ENCODE peak calls at places on chromosomes 5 and 9, in four cellular contexts. B is breast epithelium; X is CD8-positive, alpha-beta memory T cell; F is AG04450. H is an unnamed sample.

GRCh38 chr5:7492371-7492770 is 96.4 kb downstream of the ADCY2 start:
- DNase-seq in F (no peak), B (no peak), X (no peak), H (no peak)

GRCh38 chr5:10149911-10150310 is 99.8 kb downstream of the ATPSCKMT start:
- DNase-seq in B (no peak), X (no peak), F (no peak), H (no peak)

GRCh38 chr5:127320032-127320945 is 29.7 kb downstream of the MEGF10 start:
- DNase-seq in F (no peak), X (no peak), B (no peak), H (no peak)

GRCh38 chr5:1021136-1021968 is 12.8 kb downstream of the NKD2 start:
- DNase-seq in F (no peak), B (no peak), X (no peak), H (no peak)

GRCh38 chr9:136052991-136053756 is 41.9 kb downstream of the NACC2 start:
- DNase-seq in X (no peak), F (no peak), B (no peak), H (no peak)

GRCh38 chr5:113489299-113489698 is 1.0 kb upstream of the MCC start:
- DNase-seq in B (no peak), F (peak), X (no peak), H (peak)

GRCh38 chr5:136435951-136436544 is 70.7 kb upstream of the TRPC7 start:
- DNase-seq in B (no peak), F (no peak), X (no peak), H (no peak)

GRCh38 chr5:116296335-116297072 is 211.7 kb downstream of the COMMD10 start:
- DNase-seq in B (no peak), X (no peak), F (no peak), H (no peak)

GRCh38 chr5:177511796-177512675 is 2.4 kb upstream of the DOK3 start:
- DNase-seq in F (no peak), B (no peak), X (no peak), H (no peak)

GRCh38 chr5:122192883-122193496 is 63.6 kb downstream of the ZNF474 start:
- DNase-seq in F (peak), B (no peak), X (no peak), H (no peak)

GRCh38 chr9:80146466-80146865 is 574.7 kb downstream of the TLE4 start:
- DNase-seq in F (no peak), X (no peak), B (no peak), H (no peak)

GRCh38 chr9:121075251-121076036 is 689 bp downstream of the CNTRL start:
- DNase-seq in X (no peak), B (no peak), F (no peak), H (no peak)

GRCh38 chr9:18238752-18239151 is 235.2 kb upstream of the ADAMTSL1 start:
- DNase-seq in F (no peak), X (no peak), B (no peak), H (peak)

GRCh38 chr9:92506184-92506857 is 24.0 kb upstream of the ASPN start:
- DNase-seq in F (peak), X (no peak), B (no peak), H (peak)

GRCh38 chr9:72478993-72479392 is 42.4 kb upstream of the TMC1 start:
- DNase-seq in X (no peak), F (no peak), B (no peak), H (no peak)

GRCh38 chr9:32486839-32487562 is 39.0 kb downstream of the RIGI start:
- DNase-seq in X (no peak), B (no peak), F (peak), H (no peak)

GRCh38 chr9:120868676-120869359 is 8.2 kb downstream of the PHF19 start:
- DNase-seq in B (peak), X (peak), F (peak), H (peak)

GRCh38 chr5:137679910-137680309 is 56.0 kb downstream of the KLHL3 start:
- DNase-seq in F (no peak), B (no peak), X (no peak), H (no peak)

GRCh38 chr9:133505901-133506652 is 18.7 kb downstream of the MYMK start:
- DNase-seq in F (no peak), B (no peak), X (no peak), H (no peak)

GRCh38 chr9:85212887-85213286 is 528.9 kb downstream of the AGTPBP1 start:
- DNase-seq in B (no peak), X (no peak), F (no peak), H (peak)

GRCh38 chr5:153618857-153619256 is 128.4 kb downstream of the GRIA1 start:
- DNase-seq in B (no peak), X (no peak), F (no peak), H (no peak)

GRCh38 chr5:139849942-139850341 is 54.3 kb downstream of the PSD2 start:
- DNase-seq in B (no peak), X (no peak), F (no peak), H (peak)

GRCh38 chr9:114140850-114141249 is 14.5 kb upstream of the COL27A1 start:
- DNase-seq in X (no peak), B (no peak), F (no peak), H (no peak)

GRCh38 chr5:5089895-5090649 is 50.1 kb upstream of the ADAMTS16 start:
- DNase-seq in X (no peak), B (no peak), F (no peak), H (peak)

GRCh38 chr9:2623046-2623865 is 1.7 kb downstream of the VLDLR start:
- DNase-seq in F (no peak), B (no peak), X (no peak), H (no peak)

GRCh38 chr9:32742296-32742695 is 41.0 kb upstream of the TMEM215 start:
- DNase-seq in X (no peak), B (no peak), F (no peak), H (peak)

GRCh38 chr9:108709922-108710321 is 145.9 kb downstream of the ACTL7B start:
- DNase-seq in F (no peak), B (no peak), X (no peak), H (no peak)

GRCh38 chr9:84271004-84271886 is 69.3 kb downstream of the SLC28A3 start:
- DNase-seq in F (peak), X (no peak), B (no peak), H (peak)

GRCh38 chr5:154945695-154946301 is 4.9 kb downstream of the MRPL22 start:
- DNase-seq in F (no peak), X (no peak), B (no peak), H (no peak)

GRCh38 chr9:132185164-132186009 is 23.5 kb downstream of the NTNG2 start:
- DNase-seq in X (no peak), B (no peak), F (no peak), H (no peak)

GRCh38 chr5:116084891-116085715 is at the start of gene COMMD10:
- DNase-seq in F (peak), B (peak), X (peak), H (peak)

GRCh38 chr9:121557581-121558422 is 58.2 kb upstream of the GGTA1 start:
- DNase-seq in F (peak), X (no peak), B (peak), H (peak)

GRCh38 chr9:129506892-129507291 is 114.0 kb downstream of the C9orf50 start:
- DNase-seq in B (no peak), X (no peak), F (no peak), H (no peak)

GRCh38 chr5:95043648-95044047 is 241.2 kb downstream of the MCTP1 start:
- DNase-seq in B (no peak), X (no peak), F (no peak), H (no peak)

GRCh38 chr9:131395027-131395744 is 1.3 kb downstream of the PRRC2B start:
- DNase-seq in X (peak), F (no peak), B (no peak), H (no peak)

GRCh38 chr5:54021413-54022155 is 288.8 kb downstream of the ARL15 start:
- DNase-seq in F (no peak), B (no peak), X (no peak), H (no peak)
- H3K27ac ChIP-seq in F (peak), B (no peak), X (no peak), H (no peak)

GRCh38 chr5:142208777-142209312 is 100.3 kb downstream of the NDFIP1 start:
- DNase-seq in X (no peak), F (no peak), B (no peak), H (no peak)
- H3K27ac ChIP-seq in X (no peak), F (no peak), B (no peak), H (no peak)

GRCh38 chr9:112493738-112494137 is 7.1 kb downstream of the KIAA1958 start:
- DNase-seq in F (no peak), B (no peak), X (no peak), H (no peak)
- H3K27ac ChIP-seq in F (no peak), B (no peak), X (no peak), H (no peak)

GRCh38 chr5:149409268-149409948 is 30.3 kb upstream of the IL17B start:
- DNase-seq in B (no peak), X (no peak), F (no peak), H (no peak)
- H3K27ac ChIP-seq in B (peak), X (no peak), F (peak), H (no peak)

GRCh38 chr5:134055015-134055414 is 50.2 kb upstream of the VDAC1 start:
- DNase-seq in B (no peak), X (no peak), F (no peak), H (no peak)

GRCh38 chr5:134051305-134051704 is 46.5 kb upstream of the VDAC1 start:
- DNase-seq in F (no peak), X (no peak), B (no peak), H (no peak)

GRCh38 chr5:134048864-134049263 is 44.1 kb upstream of the VDAC1 start:
- DNase-seq in X (no peak), B (no peak), F (no peak), H (no peak)

GRCh38 chr5:134053314-134053839 is 48.6 kb upstream of the VDAC1 start:
- DNase-seq in X (no peak), B (no peak), F (no peak), H (no peak)

GRCh38 chr5:134053840-134054338 is 49.1 kb upstream of the VDAC1 start:
- DNase-seq in X (no peak), B (no peak), F (no peak), H (peak)
- H3K27ac ChIP-seq in X (no peak), B (peak), F (no peak), H (no peak)

GRCh38 chr5:19920761-19921160 is 67.2 kb downstream of the CDH18 start:
- DNase-seq in X (no peak), F (no peak), B (no peak), H (peak)

DNA sequence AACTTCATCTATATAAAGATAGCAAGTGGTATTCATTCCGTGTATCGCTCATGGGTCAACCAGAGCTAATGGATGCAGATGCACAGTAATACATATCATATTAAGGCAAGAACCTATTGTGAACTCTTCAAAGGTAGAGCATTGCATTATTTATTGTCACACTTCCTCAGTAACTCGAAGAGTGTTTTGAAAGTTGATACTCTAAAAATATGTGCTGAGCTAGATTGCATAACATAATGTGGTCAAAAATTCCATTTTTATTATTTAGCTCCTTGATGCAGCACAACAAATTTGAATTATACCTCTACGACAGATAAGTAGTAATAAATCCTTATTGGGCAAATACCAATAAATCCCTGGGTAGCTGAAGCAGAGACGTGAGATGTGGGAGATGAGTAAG is 70.4 kb downstream of the CDH18 start:
- DNase-seq in F (no peak), B (no peak), X (no peak), H (no peak)
- H3K27ac ChIP-seq in F (no peak), B (no peak), X (no peak), H (no peak)

DNA sequence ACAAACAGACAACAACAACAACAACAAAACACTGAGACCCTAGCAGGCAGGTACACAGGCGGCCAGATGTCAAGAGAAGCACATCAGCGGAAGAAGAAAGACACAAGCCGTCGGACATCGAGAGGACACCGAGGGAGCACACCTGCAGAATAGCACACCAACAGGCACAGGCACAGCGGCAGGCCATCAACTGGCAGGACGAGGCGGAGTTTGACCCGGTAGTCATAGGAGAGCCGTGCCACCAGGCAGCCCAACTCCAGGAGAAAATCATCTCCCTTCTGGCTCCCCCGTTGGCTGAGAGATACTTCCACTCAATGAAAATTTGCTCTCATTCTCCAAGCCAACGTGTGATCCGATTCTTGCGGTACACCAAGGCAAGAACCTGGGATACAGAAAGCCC is 352.1 kb upstream of the IZUMO3 start:
- DNase-seq in B (no peak), F (no peak), X (no peak), H (no peak)
- H3K27ac ChIP-seq in B (no peak), F (no peak), X (no peak), H (no peak)

GRCh38 chr5:150502847-150503246 is 5.1 kb upstream of the NDST1 start:
- DNase-seq in X (no peak), B (no peak), F (no peak), H (no peak)
- H3K27ac ChIP-seq in X (no peak), B (peak), F (no peak), H (no peak)

GRCh38 chr9:34634551-34634945 is 3.0 kb downstream of the SIGMAR1 start:
- DNase-seq in X (no peak), F (no peak), B (no peak), H (no peak)

GRCh38 chr9:34635556-34635955 is 2.0 kb downstream of the SIGMAR1 start:
- DNase-seq in X (no peak), B (no peak), F (no peak), H (no peak)

GRCh38 chr9:34636791-34637355 is 714 bp downstream of the SIGMAR1 start:
- DNase-seq in X (no peak), F (no peak), B (no peak), H (no peak)

GRCh38 chr9:34637356-34638137 is at the start of gene SIGMAR1:
- DNase-seq in F (peak), X (peak), B (peak), H (peak)

DNA sequence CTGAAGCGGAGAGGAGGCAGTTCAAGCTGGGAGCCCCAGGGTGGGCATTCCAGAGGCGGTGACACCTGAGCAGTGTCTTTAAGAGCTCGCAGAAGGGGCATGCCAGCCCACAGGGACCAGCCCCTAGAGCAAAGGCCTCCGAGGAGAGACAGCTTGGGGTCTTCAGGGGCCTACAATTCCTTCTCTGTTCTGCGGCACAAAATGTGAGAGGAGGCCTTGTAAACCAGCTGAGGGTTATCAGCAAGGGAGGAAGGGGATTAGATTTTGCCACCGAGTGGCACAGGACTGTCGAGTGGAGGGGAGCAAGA is 505 bp upstream of the SIGMAR1 start:
- DNase-seq in B (no peak), F (no peak), X (no peak), H (no peak)
- H3K27ac ChIP-seq in B (peak), F (no peak), X (peak), H (peak)

H was measured in foreskin keratinocyte.